ENCODE peak calls at places on chromosomes 2 and 18, in six cellular contexts. J is MCF 10A; F is kidney epithelial cell; R is C1 segment of cervical spinal cord; I is stimulated activated naive CD8-positive, alpha-beta T cell treated with anti-CD3 and anti-CD28 coated beads, Interleukin-15, Interleukin-2, amounts not matched to agents 100 U/mL and 50 U/mL, for 24 hours; A is GM12892. D is an unnamed sample.

GRCh38 chr2:126779286-126779605 is 119.4 kb upstream of the TEX51 start:
- DNase-seq in R (no peak), A (no peak), J (no peak), I (no peak), F (no peak), D (no peak)

GRCh38 chr2:30777662-30778505 is 29.4 kb downstream of the CAPN13 start:
- DNase-seq in J (no peak), A (no peak), R (no peak), F (no peak), I (no peak), D (no peak)

GRCh38 chr2:227632827-227633226 is 15.5 kb downstream of the SCYGR4 start:
- DNase-seq in I (no peak), F (no peak), J (no peak), R (no peak), A (no peak), D (no peak)

GRCh38 chr18:32057624-32058165 is 34.0 kb upstream of the RNF138 start:
- DNase-seq in R (no peak), A (no peak), F (no peak), I (no peak), J (no peak), D (no peak)

GRCh38 chr2:10159486-10160160 is 37.1 kb downstream of the RRM2 start:
- DNase-seq in J (no peak), I (no peak), A (no peak), F (no peak), R (no peak), D (no peak)

GRCh38 chr2:241575624-241576292 is 17.2 kb downstream of the BOK start:
- DNase-seq in F (no peak), R (no peak), A (no peak), J (no peak), I (no peak), D (no peak)

GRCh38 chr2:233419626-233420431 is 65.5 kb downstream of the DGKD start:
- DNase-seq in I (peak), A (no peak), R (peak), J (peak), F (no peak), D (no peak)

GRCh38 chr2:158962074-158962473 is 6.4 kb upstream of the TANC1 start:
- DNase-seq in F (no peak), I (no peak), R (no peak), A (no peak), J (no peak), D (no peak)

GRCh38 chr18:8863427-8863826 is 158.1 kb downstream of the MTCL1 start:
- DNase-seq in R (peak), A (no peak), J (no peak), I (no peak), F (no peak), D (no peak)

GRCh38 chr18:27661320-27662049 is 476.4 kb upstream of the CHST9 start:
- DNase-seq in F (no peak), R (no peak), A (no peak), J (no peak), I (no peak), D (no peak)

GRCh38 chr2:172969609-172970008 is 106.0 kb upstream of the MAP3K20 start:
- DNase-seq in R (no peak), A (no peak), J (peak), I (no peak), F (no peak), D (no peak)

GRCh38 chr2:47520302-47520630 is 117.3 kb downstream of the MSH2 start:
- DNase-seq in I (no peak), R (peak), J (no peak), F (no peak), A (no peak), D (no peak)

GRCh38 chr2:20958176-20958575 is 85.7 kb downstream of the APOB start:
- DNase-seq in A (no peak), R (no peak), F (no peak), J (no peak), I (no peak), D (no peak)

GRCh38 chr18:7038330-7038846 is 79.2 kb downstream of the LAMA1 start:
- DNase-seq in A (no peak), R (no peak), F (peak), I (peak), J (peak), D (peak)

GRCh38 chr2:134718956-134719814 is at the start of gene TMEM163:
- DNase-seq in F (no peak), A (peak), R (peak), I (peak), J (no peak), D (no peak)

GRCh38 chr2:189566046-189566445 is 14.5 kb downstream of the SLC40A1 start:
- DNase-seq in I (no peak), R (no peak), J (no peak), A (no peak), F (no peak), D (no peak)

GRCh38 chr2:88307817-88308216 is 137.7 kb downstream of the THNSL2 start:
- DNase-seq in F (no peak), A (no peak), J (peak), R (no peak), I (peak), D (no peak)

GRCh38 chr2:175600024-175600831 is 401.8 kb downstream of the LNPK start:
- DNase-seq in J (peak), A (no peak), F (no peak), R (no peak), I (no peak), D (peak)

GRCh38 chr18:6901283-6901926 is 171.9 kb downstream of the ARHGAP28 start:
- DNase-seq in J (no peak), F (no peak), A (no peak), R (no peak), I (no peak), D (no peak)

GRCh38 chr2:241011296-241011600 is 12.8 kb downstream of the SNED1 start:
- DNase-seq in F (no peak), J (no peak), A (no peak), R (no peak), I (peak), D (no peak)

GRCh38 chr2:45683292-45683691 is 31.8 kb downstream of the PRKCE start:
- DNase-seq in J (no peak), R (no peak), A (no peak), F (no peak), I (no peak), D (no peak)

GRCh38 chr18:27449104-27449503 is 264.0 kb upstream of the CHST9 start:
- DNase-seq in J (no peak), F (no peak), I (no peak), A (no peak), R (no peak), D (no peak)

GRCh38 chr2:55108456-55108855 is 58.2 kb upstream of the RTN4 start:
- DNase-seq in F (no peak), J (no peak), R (no peak), A (no peak), I (no peak), D (no peak)

GRCh38 chr2:235513984-235514626 is 20.3 kb downstream of the AGAP1 start:
- DNase-seq in F (no peak), A (no peak), I (no peak), R (no peak), J (no peak), D (no peak)

GRCh38 chr2:229779650-229780049 is 65.3 kb upstream of the DNER start:
- DNase-seq in F (no peak), J (no peak), R (no peak), I (no peak), A (no peak), D (no peak)

GRCh38 chr18:25433590-25433989 is 81.6 kb upstream of the ZNF521 start:
- DNase-seq in F (no peak), A (no peak), R (no peak), I (no peak), J (no peak), D (no peak)

GRCh38 chr2:63023444-63023843 is 27.2 kb upstream of the OTX1 start:
- DNase-seq in F (no peak), I (no peak), R (no peak), A (no peak), J (peak), D (no peak)

GRCh38 chr2:240443891-240444301 is 8.4 kb downstream of the GPC1 start:
- DNase-seq in A (no peak), F (no peak), I (no peak), R (no peak), J (no peak), D (no peak)

GRCh38 chr2:191515536-191515935 is 162.4 kb upstream of the NABP1 start:
- DNase-seq in R (no peak), A (no peak), F (no peak), I (no peak), J (no peak), D (no peak)

GRCh38 chr18:4232656-4233055 is 222.5 kb downstream of the DLGAP1 start:
- DNase-seq in A (no peak), F (no peak), R (no peak), J (no peak), I (no peak), D (no peak)

GRCh38 chr2:95059656-95060370 is 34.3 kb downstream of the MAL start:
- DNase-seq in A (no peak), F (no peak), R (no peak), J (no peak), I (no peak), D (no peak)

GRCh38 chr2:65595641-65596040 is 163.2 kb upstream of the SPRED2 start:
- DNase-seq in J (peak), R (no peak), F (no peak), I (no peak), A (no peak), D (no peak)

GRCh38 chr2:18987592-18988073 is 370.8 kb downstream of the OSR1 start:
- DNase-seq in I (no peak), R (peak), F (no peak), A (no peak), J (peak), D (no peak)

GRCh38 chr2:101342625-101343008 is 34.1 kb upstream of the RNF149 start:
- DNase-seq in R (no peak), A (no peak), J (no peak), I (no peak), F (no peak), D (no peak)

GRCh38 chr2:38106420-38107182 is 30.6 kb upstream of the CYP1B1 start:
- DNase-seq in I (no peak), A (no peak), J (no peak), F (no peak), R (no peak), D (no peak)

GRCh38 chr2:48906640-48907039 is 151.1 kb upstream of the LHCGR start:
- DNase-seq in R (no peak), A (no peak), J (no peak), I (no peak), F (no peak), D (no peak)

GRCh38 chr2:38298539-38298938 is 78.5 kb downstream of the ATL2 start:
- DNase-seq in A (no peak), J (no peak), F (no peak), I (no peak), R (no peak), D (no peak)

GRCh38 chr18:59846814-59847490 is 52.8 kb upstream of the PMAIP1 start:
- DNase-seq in R (no peak), J (peak), F (no peak), I (peak), A (peak), D (no peak)

GRCh38 chr2:39483530-39483929 is 46.4 kb upstream of the MAP4K3 start:
- DNase-seq in F (no peak), A (no peak), J (no peak), R (no peak), I (no peak), D (no peak)

GRCh38 chr18:21205695-21206094 is 36.3 kb upstream of the GREB1L start:
- DNase-seq in J (no peak), A (no peak), I (no peak), F (no peak), R (no peak), D (no peak)

D was measured in NCI-H2081 treated with DMSO at 0.1 percent for 48 hours.